ENCODE peak calls at places on chromosomes 7 and 10, in five cellular contexts. O, Y, G, H and Q are unnamed samples.

GRCh38 chr10:98349508-98349922 is 65.5 kb downstream of the PYROXD2 start:
- DNase-seq in O (peak; percentile 38), Y (no peak), G (peak; percentile 100), H (no peak), Q (peak; percentile 43)

GRCh38 chr7:51024867-51025266 is 242.2 kb upstream of the GRB10 start:
- DNase-seq in O (no peak), Y (no peak), G (no peak), H (no peak), Q (no peak)

GRCh38 chr7:140035400-140036223 is 27.1 kb downstream of the PARP12 start:
- DNase-seq in O (no peak), Y (no peak), G (peak; percentile 43), H (no peak), Q (no peak)

GRCh38 chr10:27720529-27720928 is 25.1 kb downstream of the MKX start:
- DNase-seq in O (no peak), Y (no peak), G (no peak), H (no peak), Q (no peak)

GRCh38 chr10:71921319-71922027 is 42.7 kb upstream of the CHST3 start:
- DNase-seq in O (peak; percentile 37), Y (no peak), G (peak; percentile 77), H (no peak), Q (peak; percentile 72)

GRCh38 chr10:60042262-60042661 is 135.9 kb upstream of the CCDC6 start:
- DNase-seq in O (no peak), Y (no peak), G (no peak), H (no peak), Q (no peak)

GRCh38 chr10:127889605-127890195 is 3.0 kb downstream of the CLRN3 start:
- DNase-seq in O (no peak), Y (no peak), G (peak; percentile 70), H (no peak), Q (no peak)

GRCh38 chr10:70518695-70519094 is 40.1 kb downstream of the PALD1 start:
- DNase-seq in O (no peak), Y (no peak), G (no peak), H (no peak), Q (no peak)

GRCh38 chr10:6068422-6068821 is 6.3 kb upstream of the IL2RA start:
- DNase-seq in O (peak; percentile 46), Y (no peak), G (no peak), H (peak; percentile 30), Q (peak; percentile 38)

GRCh38 chr7:131208777-131209176 is 118.9 kb upstream of the MKLN1 start:
- DNase-seq in O (no peak), Y (no peak), G (no peak), H (no peak), Q (no peak)

GRCh38 chr10:114332808-114333207 is 71.5 kb downstream of the AFAP1L2 start:
- DNase-seq in O (no peak), Y (no peak), G (no peak), H (no peak), Q (no peak)
- H3K4me1 ChIP-seq in O (no peaks in the 10 kb centered on the region), Y (no peaks in the 10 kb centered on the region), G (no peaks in the 10 kb centered on the region), H (no peaks in the 10 kb centered on the region), Q (no peaks in the 10 kb centered on the region)

DNA sequence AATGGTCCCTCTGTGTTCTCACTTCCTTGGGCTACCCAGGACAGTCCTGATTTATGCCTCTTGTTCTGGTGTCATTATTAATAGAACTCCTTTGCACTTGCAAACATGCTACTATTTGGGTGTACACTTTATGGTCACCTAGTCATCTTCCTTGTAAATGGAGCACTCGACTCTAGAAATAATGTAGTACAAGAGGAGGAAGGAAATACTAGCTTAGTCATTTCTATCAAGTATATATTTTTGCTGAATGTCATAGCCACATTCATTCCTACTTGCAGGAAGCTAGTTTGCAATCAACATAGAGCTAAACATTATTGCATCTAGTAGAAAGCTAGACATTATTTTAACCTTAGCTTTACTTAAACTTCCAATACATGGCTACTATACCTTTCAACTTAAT is 335.3 kb downstream of the MAGI2 start:
- DNase-seq in O (no peak), Y (no peak), G (no peak), H (no peak), Q (no peak)
- H3K4me3 ChIP-seq in O (no peak overlapping the region), Y (no peak overlapping the region), G (no peak overlapping the region), H (no peak overlapping the region), Q (no peak overlapping the region)

GRCh38 chr7:28292826-28293528 is 112.4 kb upstream of the JAZF1 start:
- DNase-seq in O (no peak), Y (no peak), G (no peak), H (no peak), Q (no peak)
- H3K4me1 ChIP-seq in O (no peaks in the 10 kb centered on the region), Y (no peaks in the 10 kb centered on the region), G (no peaks in the 10 kb centered on the region), H (no peaks in the 10 kb centered on the region), Q (no peaks in the 10 kb centered on the region)

GRCh38 chr7:27193335-27194001 is 6.4 kb downstream of the HOXA13 start:
- DNase-seq in O (no peak), Y (no peak), G (no peak), H (no peak), Q (peak; percentile 14)
- H3K4me3 ChIP-seq in O (peak overlapping the region; percentile 27), Y (no peak overlapping the region), G (no peak overlapping the region), H (no peak overlapping the region), Q (no peak overlapping the region)

DNA sequence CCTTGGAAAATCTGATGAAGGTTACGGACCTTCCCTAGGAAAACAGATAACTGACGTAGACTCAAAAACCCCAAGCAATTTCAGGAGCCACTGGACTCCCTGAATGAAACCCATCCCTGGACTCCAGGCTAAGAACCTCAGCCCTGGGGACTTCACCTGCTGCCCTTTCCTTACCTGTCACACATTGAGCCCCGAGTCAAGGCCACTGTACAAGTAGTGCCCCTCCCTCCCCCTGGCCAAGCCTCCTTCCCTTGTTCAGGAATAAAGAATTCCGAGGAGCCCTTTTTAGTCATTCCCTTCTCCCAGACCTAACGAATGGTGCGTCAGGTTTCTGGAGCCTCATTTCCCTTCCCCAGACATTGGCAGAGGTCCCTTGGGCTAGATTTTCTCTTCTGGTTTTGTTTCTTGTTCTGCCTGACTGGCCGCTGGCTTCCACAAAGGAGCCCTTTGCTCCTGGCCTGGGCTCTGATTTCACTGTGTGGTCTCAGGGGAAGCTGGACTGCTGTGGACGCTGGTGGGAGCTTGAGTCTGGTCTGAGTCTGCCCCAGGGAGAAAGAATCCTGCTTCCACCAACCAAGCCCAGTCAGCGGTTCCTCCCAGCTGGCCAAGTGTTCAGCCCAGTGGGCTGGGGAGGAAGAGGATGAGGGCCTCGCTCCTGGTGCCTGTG is 31.7 kb downstream of the ZNF775 start:
- DNase-seq in O (no peak), Y (no peak), G (no peak), H (no peak), Q (no peak)
- H3K4me1 ChIP-seq in O (no peaks in the 10 kb centered on the region), Y (peaks cover 17% of the 10 kb centered on the region), G (peaks cover 9% of the 10 kb centered on the region), H (peaks cover 15% of the 10 kb centered on the region), Q (peaks cover 11% of the 10 kb centered on the region)

DNA sequence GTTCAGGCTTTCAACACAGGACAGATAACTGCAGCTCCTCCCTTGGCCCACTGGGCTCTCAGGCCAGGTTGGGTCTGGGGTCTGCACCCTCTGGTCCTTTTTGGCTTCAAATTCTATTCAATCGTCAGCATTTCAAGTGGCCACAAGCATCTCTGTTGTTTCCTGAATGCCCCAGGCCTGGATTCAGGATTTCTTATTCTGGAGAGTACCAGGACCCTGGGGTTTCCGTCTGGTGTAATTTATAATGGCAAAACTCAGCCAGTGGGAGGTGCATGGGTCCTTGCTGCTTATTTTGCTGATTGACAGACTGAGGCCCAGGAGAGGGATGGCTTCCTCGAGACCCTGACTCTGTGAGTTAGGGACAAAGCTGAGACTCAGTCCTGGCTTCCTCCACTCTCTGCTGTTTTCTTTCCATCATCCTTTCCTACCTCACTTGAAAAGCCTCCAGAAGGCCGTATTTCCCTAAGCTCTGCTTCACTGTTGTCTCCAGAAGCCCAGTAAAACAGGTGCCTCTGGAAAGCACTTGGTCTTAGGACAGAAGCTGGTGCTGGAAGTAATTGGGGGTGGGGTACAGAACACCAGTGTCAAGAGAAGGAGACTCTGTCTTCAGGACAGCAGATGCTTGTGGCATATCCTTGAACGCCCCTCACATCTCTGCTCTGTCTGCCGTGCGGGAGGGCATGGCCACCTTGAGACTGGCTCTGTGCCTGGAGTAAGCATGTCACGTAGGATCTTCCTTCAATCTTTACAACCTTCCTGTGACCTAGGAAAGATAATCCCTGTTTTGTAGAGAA is 39.5 kb upstream of the SH2D4B start:
- DNase-seq in O (no peak), Y (no peak), G (no peak), H (no peak), Q (no peak)
- H3K4me3 ChIP-seq in O (no peak overlapping the region), Y (peak overlapping the region; percentile 35), G (no peak overlapping the region), H (peak overlapping the region; percentile 20), Q (no peak overlapping the region)

GRCh38 chr7:12157517-12157916 is 53.6 kb upstream of the TMEM106B start:
- DNase-seq in O (no peak), Y (no peak), G (no peak), H (no peak), Q (no peak)

GRCh38 chr7:12161146-12161545 is 49.9 kb upstream of the TMEM106B start:
- DNase-seq in O (no peak), Y (no peak), G (no peak), H (no peak), Q (no peak)

GRCh38 chr7:12162420-12163113 is 48.5 kb upstream of the TMEM106B start:
- DNase-seq in O (no peak), Y (no peak), G (peak; percentile 42), H (no peak), Q (no peak)

GRCh38 chr7:12154119-12154518 is 57.0 kb upstream of the TMEM106B start:
- DNase-seq in O (no peak), Y (no peak), G (no peak), H (no peak), Q (no peak)

DNA sequence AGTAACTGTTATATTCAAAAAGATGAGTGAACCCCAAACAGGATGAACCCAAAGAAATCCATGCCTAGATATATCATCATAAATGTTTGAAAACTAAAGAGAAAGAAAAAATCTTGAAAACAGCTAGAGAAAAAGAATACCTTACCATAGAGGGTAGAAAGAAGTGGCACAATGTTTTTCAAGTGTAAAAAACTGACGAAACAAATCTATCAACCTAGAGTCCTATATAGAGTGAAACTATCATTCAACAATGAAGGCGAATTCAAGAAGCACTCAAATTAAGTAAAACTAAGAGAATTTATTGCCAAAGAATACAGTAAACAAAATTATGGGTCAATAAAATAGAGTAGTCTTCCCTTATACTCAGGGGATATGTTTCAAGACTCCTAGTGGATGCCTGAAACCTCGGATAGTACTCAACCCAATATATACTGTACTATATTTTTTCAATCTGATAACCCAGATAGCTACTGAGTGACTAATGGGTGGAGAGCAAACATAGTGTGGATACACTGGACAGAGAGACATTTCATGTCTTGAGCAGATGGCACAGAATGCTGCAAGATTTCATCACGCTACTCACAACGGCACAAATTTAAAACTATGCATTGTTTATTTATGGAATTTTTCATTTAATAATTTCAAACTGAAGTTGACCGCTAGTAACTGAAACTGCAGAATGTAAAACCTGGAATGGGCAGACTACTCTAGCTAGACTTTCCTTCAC is 52.6 kb upstream of the TMEM106B start:
- DNase-seq in O (no peak), Y (no peak), G (peak; percentile 7), H (no peak), Q (no peak)
- H3K4me1 ChIP-seq in O (no peaks in the 10 kb centered on the region), Y (no peaks in the 10 kb centered on the region), G (no peaks in the 10 kb centered on the region), H (no peaks in the 10 kb centered on the region), Q (no peaks in the 10 kb centered on the region)

DNA sequence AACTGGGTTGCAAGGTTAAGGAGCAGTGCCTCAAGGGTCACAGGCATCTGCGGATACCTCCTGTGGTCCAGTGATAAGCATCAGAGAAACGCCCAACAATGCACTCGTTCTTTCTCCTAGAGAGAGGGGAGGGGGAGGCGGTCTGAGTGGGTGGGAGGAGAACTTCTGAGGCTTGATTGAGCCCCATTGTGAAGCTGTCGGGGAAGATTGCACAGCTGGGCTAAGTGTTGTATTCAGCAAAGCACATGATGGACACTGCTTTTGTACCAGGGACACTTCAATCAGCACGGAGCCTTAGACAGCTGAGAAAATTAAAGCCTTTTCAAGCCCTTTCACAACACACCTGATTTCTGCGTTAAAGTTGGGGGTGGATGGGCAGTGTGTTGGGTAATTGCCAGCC is 230.3 kb upstream of the GHITM start:
- DNase-seq in O (no peak), Y (no peak), G (no peak), H (no peak), Q (no peak)
- H3K4me3 ChIP-seq in O (no peak overlapping the region), Y (no peak overlapping the region), G (no peak overlapping the region), H (no peak overlapping the region), Q (no peak overlapping the region)